ENCODE peak calls at places on chromosomes 12 and 14, in four cellular contexts. B is stomach, A is transverse colon, Q is HepG2. W is an unnamed sample.

GRCh38 chr12:27221625-27222387 is 22.3 kb upstream of the STK38L start:
- DNase-seq in Q (no peak), A (no peak), B (no peak), W (no peak)

GRCh38 chr14:44170099-44170498 is 337.0 kb downstream of the FSCB start:
- DNase-seq in B (no peak), Q (no peak), A (no peak), W (no peak)

GRCh38 chr12:40691913-40692616 is at the start of gene CNTN1:
- DNase-seq in B (no peak), Q (no peak), A (peak; percentile 24), W (peak; percentile 48)

GRCh38 chr12:27967551-27968054 is 4.9 kb downstream of the PTHLH start:
- DNase-seq in A (no peak), Q (no peak), B (no peak), W (no peak)

GRCh38 chr12:10366875-10367274 is 23.0 kb downstream of the KLRK1 start:
- DNase-seq in Q (peak; percentile 23), A (no peak), B (no peak), W (no peak)

GRCh38 chr12:131759176-131759575 is 48.3 kb downstream of the SFSWAP start:
- DNase-seq in A (no peak), B (no peak), Q (no peak), W (no peak)

GRCh38 chr14:97976861-97977260 is 1179.7 kb downstream of the VRK1 start:
- DNase-seq in Q (no peak), A (peak; percentile 70), B (no peak), W (peak; percentile 5)

GRCh38 chr12:69879007-69879960 is 54.3 kb downstream of the MYRFL start:
- DNase-seq in B (peak; percentile 75), Q (peak; percentile 51), A (peak; percentile 75), W (peak; percentile 68)

GRCh38 chr12:62382526-62382925 is 84.1 kb upstream of the MON2 start:
- DNase-seq in B (no peak), A (no peak), Q (no peak), W (no peak)

GRCh38 chr14:20429801-20430669 is 5.9 kb downstream of the KLHL33 start:
- DNase-seq in A (peak; percentile 60), B (peak; percentile 87), Q (peak; percentile 30), W (no peak)

GRCh38 chr14:71130491-71131179 is 223.4 kb downstream of the PCNX1 start:
- DNase-seq in Q (no peak), B (no peak), A (no peak), W (no peak)

GRCh38 chr12:103441437-103442186 is 54.2 kb downstream of the C12orf42 start:
- DNase-seq in B (no peak), Q (no peak), A (peak; percentile 25), W (no peak)

GRCh38 chr12:87231818-87232217 is 797.4 kb downstream of the C12orf50 start:
- DNase-seq in B (no peak), A (no peak), Q (no peak), W (no peak)

GRCh38 chr12:11765817-11766794 is 116.6 kb downstream of the ETV6 start:
- DNase-seq in B (no peak), A (peak; percentile 56), Q (no peak), W (no peak)

GRCh38 chr12:32448581-32448980 is 49.2 kb downstream of the FGD4 start:
- DNase-seq in A (no peak), Q (no peak), B (no peak), W (no peak)

GRCh38 chr14:33408291-33408690 is 469.6 kb downstream of the NPAS3 start:
- DNase-seq in B (no peak), Q (no peak), A (no peak), W (no peak)

GRCh38 chr12:62846506-62846905 is 88.4 kb downstream of the PPM1H start:
- DNase-seq in A (no peak), Q (no peak), B (no peak), W (no peak)

GRCh38 chr12:92621312-92621711 is 81.5 kb upstream of the PLEKHG7 start:
- DNase-seq in Q (no peak), B (no peak), A (no peak), W (no peak)

GRCh38 chr12:118611770-118612169 is 235.4 kb downstream of the SUDS3 start:
- DNase-seq in B (no peak), A (no peak), Q (no peak), W (no peak)

GRCh38 chr12:111635524-111635923 is 36.4 kb upstream of the ATXN2 start:
- DNase-seq in A (no peak), B (no peak), Q (no peak), W (no peak)

GRCh38 chr12:131114331-131114730 is 160.6 kb downstream of the ADGRD1 start:
- DNase-seq in Q (no peak), B (no peak), A (no peak), W (no peak)

GRCh38 chr14:53715390-53715730 is 241.3 kb downstream of the BMP4 start:
- DNase-seq in A (no peak), Q (peak; percentile 77), B (no peak), W (no peak)

GRCh38 chr12:12423367-12423766 is 66.5 kb downstream of the BORCS5 start:
- DNase-seq in B (no peak), A (no peak), Q (no peak), W (no peak)

GRCh38 chr12:21971344-21971743 is 30.1 kb upstream of the ABCC9 start:
- DNase-seq in Q (no peak), B (no peak), A (no peak), W (no peak)

GRCh38 chr14:88604213-88604612 is 41.4 kb downstream of the ZC3H14 start:
- DNase-seq in A (no peak), Q (no peak), B (no peak), W (no peak)

GRCh38 chr14:92465353-92466067 is 48.1 kb upstream of the RIN3 start:
- DNase-seq in Q (no peak), A (no peak), B (no peak), W (no peak)

GRCh38 chr12:82835217-82835616 is 148.5 kb downstream of the TMTC2 start:
- DNase-seq in A (no peak), Q (no peak), B (no peak), W (no peak)

GRCh38 chr12:70962226-70962794 is 41.8 kb upstream of the PTPRR start:
- DNase-seq in B (no peak), Q (no peak), A (no peak), W (no peak)

GRCh38 chr14:64503434-64504309 is at the start of gene ZBTB25:
- DNase-seq in A (peak; percentile 91), B (peak; percentile 89), Q (peak; percentile 90), W (peak; percentile 78)

GRCh38 chr12:57094194-57095160 is 5.6 kb downstream of the NAB2 start:
- DNase-seq in A (no peak), Q (no peak), B (peak; percentile 3), W (no peak)

GRCh38 chr12:13339538-13339937 is 143.0 kb downstream of the EMP1 start:
- DNase-seq in B (no peak), A (no peak), Q (peak; percentile 1), W (no peak)

GRCh38 chr12:127640181-127640886 is 626.6 kb upstream of the TMEM132C start:
- DNase-seq in A (no peak), Q (no peak), B (no peak), W (no peak)

GRCh38 chr14:54425068-54425467 is 16.1 kb downstream of the CNIH1 start:
- DNase-seq in Q (no peak), B (no peak), A (no peak), W (no peak)

GRCh38 chr12:68189766-68190700 is 30.5 kb upstream of the IFNG start:
- DNase-seq in B (no peak), Q (no peak), A (no peak), W (no peak)

GRCh38 chr12:66620026-66620425 is 58.9 kb downstream of the GRIP1 start:
- DNase-seq in A (no peak), Q (no peak), B (no peak), W (no peak)

GRCh38 chr14:67385120-67385519 is 25.0 kb downstream of the EIF2S1 start:
- DNase-seq in A (no peak), B (no peak), Q (no peak), W (no peak)
- H3K36me3 ChIP-seq in A (peaks cover 2% of the 10 kb centered on the region), B (peaks cover 85% of the 10 kb centered on the region), Q (peaks cover 15% of the 10 kb centered on the region), W (peaks cover 8% of the 10 kb centered on the region)

DNA sequence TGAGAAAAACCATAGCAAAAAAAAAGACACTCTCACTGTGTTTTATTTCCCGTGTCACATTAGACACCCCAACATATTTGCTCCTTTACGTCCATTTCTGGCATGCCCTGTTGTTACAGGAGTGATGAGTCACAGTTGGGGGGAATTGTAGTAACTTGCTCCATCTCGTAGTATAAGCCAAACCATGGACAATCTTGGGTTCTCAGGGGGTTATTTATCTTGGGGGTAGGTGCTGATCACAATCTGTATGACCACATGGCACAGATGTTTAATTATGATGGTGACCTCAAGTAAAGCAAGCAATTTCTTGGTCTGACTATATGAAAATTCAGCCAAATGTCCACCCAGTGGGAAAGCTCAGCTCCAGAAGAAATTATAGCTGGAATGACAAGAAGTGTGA is 32.0 kb upstream of the STON2 start:
- DNase-seq in Q (no peak), B (no peak), A (no peak), W (no peak)
- TF ChIP-seq EP300 in Q (no peak), B (no peak), A (no peak), W (no peak)

GRCh38 chr14:75274045-75274898 is 4.4 kb upstream of the FOS start:
- DNase-seq in Q (no peak), B (no peak), A (no peak), W (no peak)

GRCh38 chr14:75275598-75275997 is 3.0 kb upstream of the FOS start:
- DNase-seq in Q (no peak), B (no peak), A (no peak), W (no peak)

GRCh38 chr14:75271514-75271913 is 7.1 kb upstream of the FOS start:
- DNase-seq in A (no peak), Q (no peak), B (no peak), W (no peak)

GRCh38 chr14:75274899-75275569 is 3.6 kb upstream of the FOS start:
- DNase-seq in B (no peak), A (peak; percentile 74), Q (no peak), W (no peak)

DNA sequence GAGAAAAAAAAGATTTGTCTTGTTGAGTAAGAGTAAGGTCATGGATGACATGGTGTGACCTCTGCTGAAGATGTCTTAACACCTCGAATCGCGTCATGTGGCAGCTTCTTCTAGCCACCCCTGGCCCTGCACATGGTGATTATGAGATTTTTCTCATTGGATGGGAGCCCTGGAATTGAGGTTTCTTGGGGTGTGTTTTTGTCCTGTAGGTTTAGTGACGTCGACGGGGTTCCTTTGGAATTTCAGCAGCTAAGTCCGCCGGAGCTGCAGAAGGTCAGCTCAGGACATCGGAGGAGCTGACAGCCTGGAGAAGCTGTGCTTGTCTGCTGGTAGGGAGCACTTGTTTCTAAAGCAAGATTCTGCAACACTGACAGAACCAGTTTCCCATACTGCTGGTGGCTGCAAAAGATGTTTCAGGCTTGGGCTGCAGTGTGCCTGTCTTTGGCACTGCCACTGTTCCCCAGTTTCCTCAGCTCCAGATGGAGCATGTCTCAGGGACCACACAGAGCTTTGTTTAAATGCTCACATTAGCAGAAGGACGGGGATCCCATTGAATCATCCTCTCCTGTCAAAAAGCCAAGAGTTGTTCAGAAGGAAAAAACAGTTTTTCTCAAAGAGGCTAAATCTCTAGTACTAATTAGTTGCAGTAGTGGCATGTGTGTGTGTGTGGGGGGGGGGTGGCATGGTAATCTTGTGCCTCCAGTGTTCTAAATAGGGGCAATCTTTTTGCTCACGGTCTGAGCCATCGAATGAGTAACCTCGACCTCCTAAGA is 5.2 kb upstream of the FOS start:
- DNase-seq in Q (no peak), A (peak; percentile 26), B (no peak), W (no peak)
- TF ChIP-seq POLR2A in Q (no peak), A (no peak), B (no peak), W (no peak)

DNA sequence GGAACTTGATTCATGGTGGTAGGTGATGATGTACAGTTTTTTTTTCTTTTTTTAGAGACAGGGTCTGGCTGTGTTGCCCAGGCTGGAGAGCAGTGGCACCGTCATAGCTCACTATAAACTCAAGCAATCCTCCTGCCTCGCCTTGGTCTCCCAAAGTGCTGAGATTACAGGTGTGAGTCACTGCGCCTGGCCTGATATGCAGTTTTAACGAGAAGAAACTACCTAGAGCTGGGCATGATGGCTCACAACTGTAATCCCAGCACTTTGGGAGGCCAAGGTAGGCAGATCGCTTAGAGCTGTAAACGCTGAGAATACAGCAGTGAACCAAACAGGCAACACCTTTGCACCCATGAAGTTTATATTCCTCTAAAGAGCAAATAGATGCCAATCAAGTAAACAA is 13.0 kb upstream of the VPS37B start:
- DNase-seq in B (peak; percentile 48), A (peak; percentile 80), Q (no peak), W (no peak)
- H3K36me3 ChIP-seq in B (no peaks in the 10 kb centered on the region), A (no peaks in the 10 kb centered on the region), Q (no peaks in the 10 kb centered on the region), W (no peaks in the 10 kb centered on the region)